ENCODE peak calls at places on chromosomes 1 and 21, in four cellular contexts. J is fibroblast of mammary gland; B is CD8-positive, alpha-beta T cell; Y is neural crest cell. R is an unnamed sample.

GRCh38 chr1:68293609-68294353 is 61.5 kb upstream of the WLS start:
- DNase-seq in J (peak), B (no peak), Y (peak), R (peak)

GRCh38 chr1:4058706-4059105 is 158.6 kb upstream of the C1orf174 start:
- DNase-seq in J (no peak), B (no peak), Y (no peak), R (no peak)

GRCh38 chr1:46528297-46528955 is 23.0 kb downstream of the KNCN start:
- DNase-seq in J (peak), B (no peak), Y (no peak), R (no peak)

GRCh38 chr21:45460611-45461368 is 55.8 kb downstream of the COL18A1 start:
- DNase-seq in J (peak), B (no peak), Y (no peak), R (no peak)

GRCh38 chr1:52767881-52768280 is 41.6 kb downstream of the ZYG11B start:
- DNase-seq in J (no peak), B (no peak), Y (no peak), R (no peak)

GRCh38 chr1:217004776-217005436 is 281.7 kb upstream of the ESRRG start:
- DNase-seq in J (no peak), B (no peak), Y (no peak), R (no peak)

GRCh38 chr1:15526021-15526489 is 593 bp upstream of the DNAJC16 start:
- DNase-seq in J (no peak), B (no peak), Y (no peak), R (no peak)

GRCh38 chr1:184408580-184408979 is 21.8 kb downstream of the C1orf21 start:
- DNase-seq in J (no peak), B (no peak), Y (no peak), R (no peak)

GRCh38 chr1:201206152-201206551 is 15.5 kb downstream of the IGFN1 start:
- DNase-seq in J (no peak), B (no peak), Y (no peak), R (no peak)

DNA sequence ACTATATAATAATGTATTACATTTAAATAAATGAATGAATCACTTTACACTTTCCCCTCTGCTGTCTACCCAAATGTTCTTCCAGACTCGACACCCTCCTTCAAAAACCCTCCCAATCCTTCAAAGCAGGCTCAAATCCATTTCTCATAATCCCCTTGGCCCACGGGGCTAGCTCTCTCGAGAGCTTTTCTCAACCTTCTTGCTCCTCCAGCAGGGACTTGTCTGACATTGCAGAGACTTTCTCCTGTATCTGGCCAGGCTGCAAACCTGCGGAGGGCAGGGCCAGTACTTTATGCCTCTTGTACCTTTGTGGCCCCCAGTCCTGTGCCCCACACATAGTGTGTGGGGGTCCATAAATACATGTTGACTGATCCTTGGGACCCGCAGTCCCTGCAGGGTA is 14.1 kb upstream of the CNTN2 start:
- DNase-seq in J (no peak), B (no peak), Y (no peak), R (no peak)
- TF ChIP-seq CTCF in J (no peak), B (no peak), Y (no peak), R (no peak)

GRCh38 chr1:91968334-91968733 is 19.1 kb downstream of the BRDT start:
- DNase-seq in J (no peak), B (no peak), Y (no peak), R (no peak)
- TF ChIP-seq CTCF in J (no peak), B (no peak), Y (no peak), R (no peak)

GRCh38 chr1:229231754-229232119 is 39.2 kb upstream of the RAB4A start:
- DNase-seq in J (no peak), B (no peak), Y (no peak), R (no peak)
- TF ChIP-seq CTCF in J (no peak), B (no peak), Y (peak), R (no peak)

DNA sequence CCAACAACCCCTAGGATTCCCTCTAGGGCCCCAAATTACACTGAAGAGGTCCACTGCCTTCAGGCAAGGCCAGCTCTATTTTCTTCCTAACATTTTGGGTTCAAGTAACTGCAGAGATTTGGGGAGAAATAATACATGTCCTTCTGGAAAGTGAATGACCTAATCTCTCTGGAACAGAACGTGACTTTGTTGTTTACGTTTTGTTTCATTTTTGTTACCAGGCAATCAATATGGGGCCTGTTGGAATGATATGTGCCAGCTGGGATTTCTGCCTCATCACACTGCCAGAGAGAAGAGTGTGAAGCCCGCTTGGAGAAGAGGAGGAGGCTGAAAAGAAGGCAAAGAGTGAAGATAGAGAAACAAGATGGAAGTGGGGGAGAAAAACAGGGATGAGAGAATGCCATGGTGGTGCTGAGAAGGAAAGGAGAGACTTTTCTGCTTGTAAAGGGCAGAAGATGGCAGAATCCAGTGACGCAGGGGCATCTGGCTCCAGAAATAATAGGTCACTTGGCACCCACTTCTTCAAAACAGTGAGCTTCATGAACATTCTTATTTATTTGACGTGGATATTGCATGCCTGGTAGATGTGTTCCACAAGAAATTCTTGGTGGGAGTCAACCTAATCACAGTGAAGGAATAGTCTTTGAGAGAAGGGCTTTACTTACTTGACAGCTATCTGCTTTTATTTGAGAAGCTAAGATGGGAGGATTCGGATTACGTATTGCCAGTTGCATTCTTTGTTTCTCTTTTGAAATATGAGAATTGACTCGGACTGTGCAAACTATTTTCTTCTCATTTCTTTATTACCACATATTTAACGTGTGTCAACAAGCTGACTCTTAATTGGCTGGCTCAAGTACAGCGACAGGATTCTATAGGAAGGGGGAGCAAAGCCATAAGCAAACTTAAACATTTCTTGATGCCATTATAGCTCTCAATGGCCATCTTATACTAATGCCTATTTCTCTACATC is 117.0 kb downstream of the FASLG start:
- DNase-seq in J (peak), B (no peak), Y (no peak), R (no peak)
- TF ChIP-seq CTCF in J (no peak), B (no peak), Y (no peak), R (no peak)

GRCh38 chr1:211813590-211813989 is 17.0 kb downstream of the LPGAT1 start:
- DNase-seq in J (peak), B (no peak), Y (no peak), R (no peak)

GRCh38 chr1:211811848-211812247 is 18.7 kb downstream of the LPGAT1 start:
- DNase-seq in J (no peak), B (no peak), Y (no peak), R (no peak)

GRCh38 chr1:211811126-211811525 is 19.4 kb downstream of the LPGAT1 start:
- DNase-seq in J (no peak), B (no peak), Y (no peak), R (no peak)

GRCh38 chr1:211814313-211814712 is 16.2 kb downstream of the LPGAT1 start:
- DNase-seq in J (no peak), B (no peak), Y (no peak), R (no peak)

DNA sequence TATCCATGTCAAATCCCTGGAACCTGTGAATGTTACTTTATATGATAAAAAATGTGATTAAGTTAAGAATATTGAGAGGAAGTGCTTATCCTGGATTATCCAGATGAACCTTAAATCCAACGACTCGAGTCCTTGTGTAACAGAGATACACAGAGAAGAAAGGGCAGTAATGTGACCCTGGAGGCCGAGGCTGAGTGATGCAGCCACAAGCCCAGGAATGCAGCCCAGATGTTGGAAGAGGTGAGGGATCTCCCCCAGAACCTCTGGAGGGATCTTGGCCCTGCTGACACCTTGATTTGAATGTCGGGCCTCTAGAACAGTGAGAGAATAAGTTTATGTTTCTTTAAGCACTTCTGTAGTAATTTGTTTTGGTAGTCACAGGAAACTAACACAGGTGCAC is 18.0 kb downstream of the LPGAT1 start:
- DNase-seq in J (no peak), B (no peak), Y (no peak), R (no peak)
- TF ChIP-seq CTCF in J (no peak), B (no peak), Y (no peak), R (no peak)

GRCh38 chr1:26530898-26531598 is 1.5 kb downstream of the RPS6KA1 start:
- DNase-seq in J (peak), B (no peak), Y (no peak), R (no peak)

GRCh38 chr1:26531651-26532131 is 2.1 kb downstream of the RPS6KA1 start:
- DNase-seq in J (no peak), B (no peak), Y (no peak), R (no peak)

GRCh38 chr1:26529405-26529654 is 231 bp upstream of the RPS6KA1 start:
- DNase-seq in J (no peak), B (no peak), Y (no peak), R (no peak)

GRCh38 chr1:26530540-26530897 is 958 bp downstream of the RPS6KA1 start:
- DNase-seq in J (no peak), B (no peak), Y (no peak), R (no peak)

DNA sequence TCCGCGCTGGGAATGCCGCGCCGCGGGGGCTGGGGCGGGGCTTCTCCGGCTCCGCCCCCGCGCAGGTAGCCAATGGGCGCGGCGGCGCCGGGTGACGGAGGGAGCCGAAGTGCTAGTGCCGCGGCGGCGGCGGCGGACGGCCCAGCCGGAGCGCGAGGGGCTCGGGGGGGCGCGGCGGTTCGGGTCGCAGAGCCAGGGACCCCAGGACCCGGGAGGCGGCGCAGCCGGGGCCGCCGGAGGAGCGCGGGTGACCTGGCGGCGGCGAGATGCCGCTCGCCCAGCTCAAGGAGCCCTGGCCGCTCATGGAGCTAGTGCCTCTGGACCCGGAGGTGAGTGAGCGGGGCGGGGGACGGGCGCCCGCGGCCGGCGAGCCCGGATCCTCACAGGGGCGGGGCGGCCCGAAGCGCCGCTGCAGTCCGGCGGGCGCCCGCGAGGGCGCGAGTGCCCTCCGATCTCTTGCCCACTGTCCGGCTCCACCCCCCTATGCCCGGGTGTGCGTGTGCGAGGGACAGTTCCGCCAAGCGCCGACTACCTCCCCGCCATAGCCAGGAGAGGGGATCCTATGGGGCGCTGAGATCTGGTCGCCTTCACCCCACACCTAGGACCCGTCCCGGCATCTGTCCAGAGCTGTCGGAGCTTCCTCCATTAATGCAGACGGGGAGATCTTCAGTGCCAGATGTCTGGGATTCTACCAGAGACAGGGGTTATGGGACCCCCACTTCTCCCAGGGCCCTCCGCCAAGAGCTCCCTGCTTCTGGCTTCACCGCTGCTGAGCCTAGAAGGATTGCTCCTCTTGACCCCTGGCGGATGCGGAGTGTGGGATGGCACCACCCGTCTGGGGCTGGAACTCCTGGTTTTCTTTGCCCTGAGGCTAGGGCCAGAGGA is at the start of gene RPS6KA1:
- DNase-seq in J (peak), B (peak), Y (peak), R (peak)
- TF ChIP-seq CTCF in J (no peak), B (no peak), Y (no peak), R (no peak)

GRCh38 chr1:209094384-209094783 is 489.1 kb upstream of the CAMK1G start:
- DNase-seq in J (no peak), B (no peak), Y (no peak), R (no peak)
- TF ChIP-seq CTCF in J (no peak), B (no peak), Y (peak), R (no peak)

GRCh38 chr1:2443285-2444137 is 31.1 kb upstream of the PEX10 start:
- DNase-seq in J (no peak), B (peak), Y (peak), R (no peak)
- TF ChIP-seq CTCF in J (no peak), B (no peak), Y (peak), R (no peak)

GRCh38 chr1:176118985-176119384 is 88.1 kb downstream of the COP1 start:
- DNase-seq in J (no peak), B (no peak), Y (no peak), R (no peak)

GRCh38 chr1:176122282-176122681 is 84.8 kb downstream of the COP1 start:
- DNase-seq in J (no peak), B (no peak), Y (no peak), R (no peak)

DNA sequence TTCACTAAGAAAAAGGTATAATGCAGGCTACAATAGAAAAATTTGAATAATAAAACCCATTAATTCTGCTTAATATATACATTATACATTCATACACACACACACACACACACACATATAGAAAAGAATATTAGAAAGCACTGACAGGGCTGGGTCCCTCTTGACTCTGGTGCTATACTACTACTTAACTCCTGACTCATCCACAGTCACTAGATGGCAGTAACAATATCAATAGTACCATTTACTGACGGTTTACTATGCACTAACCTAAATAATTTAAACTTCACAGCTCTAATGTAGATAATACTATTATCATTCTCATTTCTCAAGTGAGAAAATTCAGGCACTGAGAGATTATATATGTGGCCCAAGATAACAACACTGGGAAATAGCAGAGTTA is 87.5 kb downstream of the COP1 start:
- DNase-seq in J (peak), B (no peak), Y (no peak), R (no peak)
- TF ChIP-seq CTCF in J (peak), B (no peak), Y (no peak), R (no peak)